ENCODE peak calls at places on chromosomes 6 and 20, in seven cellular contexts. One of them, this sample, is unnamed.

GRCh38 chr6:39188577-39188976 is 40.7 kb downstream of the KCNK5 start:
- DNase-seq in heart left ventricle: no peak
- DNase-seq in nephron progenitor cell: no peak
- DNase-seq in activated CD8-positive, alpha-beta memory T cell treated with anti-CD3 and anti-CD28 coated beads, Interleukin-2, amount 50 U/mL, for 4 hours: no peak
- DNase-seq in AG04449: no peak
- DNase-seq in GM20000: no peak
- DNase-seq in activated naive CD4-positive, alpha-beta T cell treated with Interleukin-2 at 50 U/mL for 16 hours: no peak
- DNase-seq in this sample: no peak

GRCh38 chr6:149081281-149081680 is 236.2 kb upstream of the TAB2 start:
- DNase-seq in AG04449: no peak
- DNase-seq in GM20000: no peak
- DNase-seq in activated CD8-positive, alpha-beta memory T cell treated with anti-CD3 and anti-CD28 coated beads, Interleukin-2, amount 50 U/mL, for 4 hours: no peak
- DNase-seq in activated naive CD4-positive, alpha-beta T cell treated with Interleukin-2 at 50 U/mL for 16 hours: no peak
- DNase-seq in nephron progenitor cell: no peak
- DNase-seq in heart left ventricle: no peak
- DNase-seq in this sample: no peak

GRCh38 chr6:6724319-6725119 is 136.0 kb downstream of the LY86 start:
- DNase-seq in AG04449: peak
- DNase-seq in GM20000: peak
- DNase-seq in nephron progenitor cell: peak
- DNase-seq in activated CD8-positive, alpha-beta memory T cell treated with anti-CD3 and anti-CD28 coated beads, Interleukin-2, amount 50 U/mL, for 4 hours: peak
- DNase-seq in activated naive CD4-positive, alpha-beta T cell treated with Interleukin-2 at 50 U/mL for 16 hours: peak
- DNase-seq in heart left ventricle: peak
- DNase-seq in this sample: peak

GRCh38 chr6:113564401-113565161 is 292.6 kb upstream of the MARCKS start:
- DNase-seq in GM20000: peak
- DNase-seq in heart left ventricle: peak
- DNase-seq in activated naive CD4-positive, alpha-beta T cell treated with Interleukin-2 at 50 U/mL for 16 hours: no peak
- DNase-seq in activated CD8-positive, alpha-beta memory T cell treated with anti-CD3 and anti-CD28 coated beads, Interleukin-2, amount 50 U/mL, for 4 hours: no peak
- DNase-seq in nephron progenitor cell: peak
- DNase-seq in AG04449: peak
- DNase-seq in this sample: peak

GRCh38 chr20:8255945-8256632 is 124.0 kb downstream of the PLCB1 start:
- DNase-seq in AG04449: no peak
- DNase-seq in nephron progenitor cell: no peak
- DNase-seq in activated naive CD4-positive, alpha-beta T cell treated with Interleukin-2 at 50 U/mL for 16 hours: no peak
- DNase-seq in heart left ventricle: no peak
- DNase-seq in GM20000: no peak
- DNase-seq in activated CD8-positive, alpha-beta memory T cell treated with anti-CD3 and anti-CD28 coated beads, Interleukin-2, amount 50 U/mL, for 4 hours: no peak
- DNase-seq in this sample: peak

GRCh38 chr6:36495086-36495485 is 52.2 kb downstream of the STK38 start:
- DNase-seq in heart left ventricle: no peak
- DNase-seq in AG04449: no peak
- DNase-seq in nephron progenitor cell: no peak
- DNase-seq in activated naive CD4-positive, alpha-beta T cell treated with Interleukin-2 at 50 U/mL for 16 hours: no peak
- DNase-seq in activated CD8-positive, alpha-beta memory T cell treated with anti-CD3 and anti-CD28 coated beads, Interleukin-2, amount 50 U/mL, for 4 hours: no peak
- DNase-seq in GM20000: no peak
- DNase-seq in this sample: no peak

GRCh38 chr20:11117808-11118528 is 444.2 kb upstream of the JAG1 start:
- DNase-seq in heart left ventricle: no peak
- DNase-seq in AG04449: no peak
- DNase-seq in activated naive CD4-positive, alpha-beta T cell treated with Interleukin-2 at 50 U/mL for 16 hours: no peak
- DNase-seq in GM20000: no peak
- DNase-seq in activated CD8-positive, alpha-beta memory T cell treated with anti-CD3 and anti-CD28 coated beads, Interleukin-2, amount 50 U/mL, for 4 hours: no peak
- DNase-seq in nephron progenitor cell: no peak
- DNase-seq in this sample: no peak

GRCh38 chr6:151493495-151494234 is at the start of gene CCDC170:
- DNase-seq in heart left ventricle: peak
- DNase-seq in nephron progenitor cell: peak
- DNase-seq in GM20000: peak
- DNase-seq in activated CD8-positive, alpha-beta memory T cell treated with anti-CD3 and anti-CD28 coated beads, Interleukin-2, amount 50 U/mL, for 4 hours: no peak
- DNase-seq in AG04449: no peak
- DNase-seq in activated naive CD4-positive, alpha-beta T cell treated with Interleukin-2 at 50 U/mL for 16 hours: no peak
- DNase-seq in this sample: peak

GRCh38 chr6:154932562-154933027 is 62.5 kb upstream of the TIAM2 start:
- DNase-seq in activated naive CD4-positive, alpha-beta T cell treated with Interleukin-2 at 50 U/mL for 16 hours: no peak
- DNase-seq in GM20000: no peak
- DNase-seq in activated CD8-positive, alpha-beta memory T cell treated with anti-CD3 and anti-CD28 coated beads, Interleukin-2, amount 50 U/mL, for 4 hours: no peak
- DNase-seq in AG04449: peak
- DNase-seq in heart left ventricle: no peak
- DNase-seq in nephron progenitor cell: no peak
- DNase-seq in this sample: no peak

GRCh38 chr6:130697661-130698535 is 129.3 kb upstream of the SMLR1 start:
- DNase-seq in GM20000: peak
- DNase-seq in AG04449: no peak
- DNase-seq in heart left ventricle: peak
- DNase-seq in nephron progenitor cell: peak
- DNase-seq in activated CD8-positive, alpha-beta memory T cell treated with anti-CD3 and anti-CD28 coated beads, Interleukin-2, amount 50 U/mL, for 4 hours: peak
- DNase-seq in activated naive CD4-positive, alpha-beta T cell treated with Interleukin-2 at 50 U/mL for 16 hours: peak
- DNase-seq in this sample: peak

GRCh38 chr6:148980234-148980633 is 233.4 kb downstream of the UST start:
- DNase-seq in AG04449: no peak
- DNase-seq in GM20000: no peak
- DNase-seq in nephron progenitor cell: no peak
- DNase-seq in heart left ventricle: no peak
- DNase-seq in activated CD8-positive, alpha-beta memory T cell treated with anti-CD3 and anti-CD28 coated beads, Interleukin-2, amount 50 U/mL, for 4 hours: no peak
- DNase-seq in activated naive CD4-positive, alpha-beta T cell treated with Interleukin-2 at 50 U/mL for 16 hours: no peak
- DNase-seq in this sample: no peak

GRCh38 chr6:24492475-24492874 is 2.3 kb upstream of the ALDH5A1 start:
- DNase-seq in AG04449: no peak
- DNase-seq in heart left ventricle: no peak
- DNase-seq in nephron progenitor cell: peak
- DNase-seq in GM20000: peak
- DNase-seq in activated naive CD4-positive, alpha-beta T cell treated with Interleukin-2 at 50 U/mL for 16 hours: no peak
- DNase-seq in activated CD8-positive, alpha-beta memory T cell treated with anti-CD3 and anti-CD28 coated beads, Interleukin-2, amount 50 U/mL, for 4 hours: no peak
- DNase-seq in this sample: peak

GRCh38 chr6:84768442-84769174 is 4.2 kb upstream of the TBX18 start:
- DNase-seq in heart left ventricle: peak
- DNase-seq in GM20000: no peak
- DNase-seq in activated naive CD4-positive, alpha-beta T cell treated with Interleukin-2 at 50 U/mL for 16 hours: no peak
- DNase-seq in AG04449: no peak
- DNase-seq in nephron progenitor cell: peak
- DNase-seq in activated CD8-positive, alpha-beta memory T cell treated with anti-CD3 and anti-CD28 coated beads, Interleukin-2, amount 50 U/mL, for 4 hours: no peak
- DNase-seq in this sample: no peak

GRCh38 chr20:18567739-18568091 is 483 bp downstream of the SMIM26 start:
- DNase-seq in activated CD8-positive, alpha-beta memory T cell treated with anti-CD3 and anti-CD28 coated beads, Interleukin-2, amount 50 U/mL, for 4 hours: no peak
- DNase-seq in AG04449: no peak
- DNase-seq in activated naive CD4-positive, alpha-beta T cell treated with Interleukin-2 at 50 U/mL for 16 hours: no peak
- DNase-seq in heart left ventricle: no peak
- DNase-seq in GM20000: no peak
- DNase-seq in nephron progenitor cell: no peak
- DNase-seq in this sample: no peak

GRCh38 chr6:165661416-165662001 is 1.5 kb downstream of the PDE10A start:
- DNase-seq in activated CD8-positive, alpha-beta memory T cell treated with anti-CD3 and anti-CD28 coated beads, Interleukin-2, amount 50 U/mL, for 4 hours: no peak
- DNase-seq in nephron progenitor cell: peak
- DNase-seq in heart left ventricle: peak
- DNase-seq in AG04449: no peak
- DNase-seq in GM20000: no peak
- DNase-seq in activated naive CD4-positive, alpha-beta T cell treated with Interleukin-2 at 50 U/mL for 16 hours: no peak
- DNase-seq in this sample: no peak

GRCh38 chr6:3456395-3456767 is 469 bp downstream of the SLC22A23 start:
- DNase-seq in activated CD8-positive, alpha-beta memory T cell treated with anti-CD3 and anti-CD28 coated beads, Interleukin-2, amount 50 U/mL, for 4 hours: no peak
- DNase-seq in activated naive CD4-positive, alpha-beta T cell treated with Interleukin-2 at 50 U/mL for 16 hours: no peak
- DNase-seq in heart left ventricle: no peak
- DNase-seq in nephron progenitor cell: no peak
- DNase-seq in GM20000: no peak
- DNase-seq in AG04449: no peak
- DNase-seq in this sample: no peak

GRCh38 chr6:57207141-57207540 is 15.0 kb downstream of the RAB23 start:
- DNase-seq in nephron progenitor cell: no peak
- DNase-seq in heart left ventricle: no peak
- DNase-seq in GM20000: no peak
- DNase-seq in activated CD8-positive, alpha-beta memory T cell treated with anti-CD3 and anti-CD28 coated beads, Interleukin-2, amount 50 U/mL, for 4 hours: no peak
- DNase-seq in activated naive CD4-positive, alpha-beta T cell treated with Interleukin-2 at 50 U/mL for 16 hours: no peak
- DNase-seq in AG04449: no peak
- DNase-seq in this sample: no peak

GRCh38 chr6:26427093-26427809 is 13.1 kb upstream of the BTN3A3 start:
- DNase-seq in nephron progenitor cell: no peak
- DNase-seq in AG04449: no peak
- DNase-seq in GM20000: no peak
- DNase-seq in activated CD8-positive, alpha-beta memory T cell treated with anti-CD3 and anti-CD28 coated beads, Interleukin-2, amount 50 U/mL, for 4 hours: no peak
- DNase-seq in activated naive CD4-positive, alpha-beta T cell treated with Interleukin-2 at 50 U/mL for 16 hours: no peak
- DNase-seq in heart left ventricle: no peak
- DNase-seq in this sample: no peak

GRCh38 chr6:167872538-167873210 is 46.0 kb downstream of the AFDN start:
- DNase-seq in nephron progenitor cell: no peak
- DNase-seq in AG04449: no peak
- DNase-seq in GM20000: no peak
- DNase-seq in activated naive CD4-positive, alpha-beta T cell treated with Interleukin-2 at 50 U/mL for 16 hours: no peak
- DNase-seq in heart left ventricle: no peak
- DNase-seq in activated CD8-positive, alpha-beta memory T cell treated with anti-CD3 and anti-CD28 coated beads, Interleukin-2, amount 50 U/mL, for 4 hours: no peak
- DNase-seq in this sample: no peak

GRCh38 chr6:169833258-169833794 is 81.9 kb downstream of the ERMARD start:
- DNase-seq in nephron progenitor cell: no peak
- DNase-seq in activated CD8-positive, alpha-beta memory T cell treated with anti-CD3 and anti-CD28 coated beads, Interleukin-2, amount 50 U/mL, for 4 hours: no peak
- DNase-seq in activated naive CD4-positive, alpha-beta T cell treated with Interleukin-2 at 50 U/mL for 16 hours: no peak
- DNase-seq in GM20000: no peak
- DNase-seq in heart left ventricle: no peak
- DNase-seq in AG04449: no peak
- DNase-seq in this sample: no peak

GRCh38 chr6:139346392-139346791 is 28.1 kb downstream of the CITED2 start:
- DNase-seq in GM20000: no peak
- DNase-seq in nephron progenitor cell: no peak
- DNase-seq in AG04449: no peak
- DNase-seq in heart left ventricle: no peak
- DNase-seq in activated CD8-positive, alpha-beta memory T cell treated with anti-CD3 and anti-CD28 coated beads, Interleukin-2, amount 50 U/mL, for 4 hours: no peak
- DNase-seq in activated naive CD4-positive, alpha-beta T cell treated with Interleukin-2 at 50 U/mL for 16 hours: no peak
- DNase-seq in this sample: no peak

GRCh38 chr20:4150095-4150492 is 134.7 kb upstream of the RNF24 start:
- DNase-seq in GM20000: no peak
- DNase-seq in activated naive CD4-positive, alpha-beta T cell treated with Interleukin-2 at 50 U/mL for 16 hours: no peak
- DNase-seq in activated CD8-positive, alpha-beta memory T cell treated with anti-CD3 and anti-CD28 coated beads, Interleukin-2, amount 50 U/mL, for 4 hours: peak
- DNase-seq in AG04449: no peak
- DNase-seq in nephron progenitor cell: no peak
- DNase-seq in heart left ventricle: no peak
- DNase-seq in this sample: no peak

GRCh38 chr6:133326584-133326983 is 85.4 kb downstream of the EYA4 start:
- DNase-seq in GM20000: no peak
- DNase-seq in nephron progenitor cell: no peak
- DNase-seq in AG04449: no peak
- DNase-seq in activated naive CD4-positive, alpha-beta T cell treated with Interleukin-2 at 50 U/mL for 16 hours: no peak
- DNase-seq in activated CD8-positive, alpha-beta memory T cell treated with anti-CD3 and anti-CD28 coated beads, Interleukin-2, amount 50 U/mL, for 4 hours: no peak
- DNase-seq in heart left ventricle: no peak
- DNase-seq in this sample: no peak

GRCh38 chr20:60092729-60093128 is 134.5 kb downstream of the CDH26 start:
- DNase-seq in nephron progenitor cell: no peak
- DNase-seq in AG04449: no peak
- DNase-seq in activated CD8-positive, alpha-beta memory T cell treated with anti-CD3 and anti-CD28 coated beads, Interleukin-2, amount 50 U/mL, for 4 hours: no peak
- DNase-seq in activated naive CD4-positive, alpha-beta T cell treated with Interleukin-2 at 50 U/mL for 16 hours: no peak
- DNase-seq in heart left ventricle: no peak
- DNase-seq in GM20000: no peak
- DNase-seq in this sample: no peak

GRCh38 chr6:148803979-148804378 is 57.1 kb downstream of the UST start:
- DNase-seq in activated CD8-positive, alpha-beta memory T cell treated with anti-CD3 and anti-CD28 coated beads, Interleukin-2, amount 50 U/mL, for 4 hours: no peak
- DNase-seq in activated naive CD4-positive, alpha-beta T cell treated with Interleukin-2 at 50 U/mL for 16 hours: no peak
- DNase-seq in nephron progenitor cell: no peak
- DNase-seq in heart left ventricle: no peak
- DNase-seq in AG04449: no peak
- DNase-seq in GM20000: no peak
- DNase-seq in this sample: no peak

GRCh38 chr20:13788167-13788834 is 3.5 kb downstream of the NDUFAF5 start:
- DNase-seq in heart left ventricle: peak
- DNase-seq in activated CD8-positive, alpha-beta memory T cell treated with anti-CD3 and anti-CD28 coated beads, Interleukin-2, amount 50 U/mL, for 4 hours: peak
- DNase-seq in nephron progenitor cell: peak
- DNase-seq in GM20000: peak
- DNase-seq in activated naive CD4-positive, alpha-beta T cell treated with Interleukin-2 at 50 U/mL for 16 hours: peak
- DNase-seq in AG04449: no peak
- DNase-seq in this sample: peak

GRCh38 chr20:6765469-6766058 is 1.9 kb upstream of the BMP2 start:
- DNase-seq in GM20000: peak
- DNase-seq in activated naive CD4-positive, alpha-beta T cell treated with Interleukin-2 at 50 U/mL for 16 hours: no peak
- DNase-seq in AG04449: no peak
- DNase-seq in activated CD8-positive, alpha-beta memory T cell treated with anti-CD3 and anti-CD28 coated beads, Interleukin-2, amount 50 U/mL, for 4 hours: no peak
- DNase-seq in nephron progenitor cell: no peak
- DNase-seq in heart left ventricle: no peak
- DNase-seq in this sample: peak

GRCh38 chr6:162123797-162124196 is 603.8 kb downstream of the PRKN start:
- DNase-seq in AG04449: no peak
- DNase-seq in heart left ventricle: peak
- DNase-seq in nephron progenitor cell: no peak
- DNase-seq in activated CD8-positive, alpha-beta memory T cell treated with anti-CD3 and anti-CD28 coated beads, Interleukin-2, amount 50 U/mL, for 4 hours: no peak
- DNase-seq in GM20000: no peak
- DNase-seq in activated naive CD4-positive, alpha-beta T cell treated with Interleukin-2 at 50 U/mL for 16 hours: no peak
- DNase-seq in this sample: peak

GRCh38 chr6:45421700-45422540 is 44.2 kb upstream of the SUPT3H start:
- DNase-seq in GM20000: peak
- DNase-seq in nephron progenitor cell: peak
- DNase-seq in activated naive CD4-positive, alpha-beta T cell treated with Interleukin-2 at 50 U/mL for 16 hours: peak
- DNase-seq in AG04449: no peak
- DNase-seq in heart left ventricle: peak
- DNase-seq in activated CD8-positive, alpha-beta memory T cell treated with anti-CD3 and anti-CD28 coated beads, Interleukin-2, amount 50 U/mL, for 4 hours: peak
- DNase-seq in this sample: peak

GRCh38 chr6:74578339-74578738 is 627.5 kb downstream of the COL12A1 start:
- DNase-seq in activated naive CD4-positive, alpha-beta T cell treated with Interleukin-2 at 50 U/mL for 16 hours: no peak
- DNase-seq in activated CD8-positive, alpha-beta memory T cell treated with anti-CD3 and anti-CD28 coated beads, Interleukin-2, amount 50 U/mL, for 4 hours: no peak
- DNase-seq in nephron progenitor cell: no peak
- DNase-seq in AG04449: peak
- DNase-seq in heart left ventricle: no peak
- DNase-seq in GM20000: no peak
- DNase-seq in this sample: no peak

GRCh38 chr6:5389086-5389745 is 127.9 kb downstream of the FARS2 start:
- DNase-seq in AG04449: no peak
- DNase-seq in activated CD8-positive, alpha-beta memory T cell treated with anti-CD3 and anti-CD28 coated beads, Interleukin-2, amount 50 U/mL, for 4 hours: no peak
- DNase-seq in activated naive CD4-positive, alpha-beta T cell treated with Interleukin-2 at 50 U/mL for 16 hours: no peak
- DNase-seq in nephron progenitor cell: no peak
- DNase-seq in heart left ventricle: no peak
- DNase-seq in GM20000: no peak
- DNase-seq in this sample: no peak